ENCODE peak calls at places on chromosomes 1 and 21, in five cellular contexts. I is GM23248, M is pancreas, Z is AG04450, B is uterus. Y is an unnamed sample.

GRCh38 chr1:110393691-110394564 is 3.1 kb upstream of the SLC16A4 start:
- DNase-seq in I (peak), M (no peak), Z (peak), B (no peak), Y (peak)

GRCh38 chr1:2526824-2527552 is 592 bp upstream of the PANK4 start:
- DNase-seq in I (peak), M (no peak), Z (no peak), B (no peak), Y (peak)

GRCh38 chr1:94379615-94380014 is 38.6 kb upstream of the ABCD3 start:
- DNase-seq in I (no peak), M (no peak), Z (no peak), B (no peak), Y (no peak)

GRCh38 chr1:27005648-27006496 is 6.8 kb downstream of the TENT5B start:
- DNase-seq in I (no peak), M (no peak), Z (no peak), B (no peak), Y (no peak)

GRCh38 chr1:214386747-214387146 is 105.8 kb downstream of the SMYD2 start:
- DNase-seq in I (peak), M (no peak), Z (no peak), B (no peak), Y (peak)

GRCh38 chr1:76640092-76640491 is 227.2 kb upstream of the ST6GALNAC5 start:
- DNase-seq in I (peak), M (no peak), Z (no peak), B (no peak), Y (peak)

GRCh38 chr1:15152318-15153183 is 996 bp upstream of the TMEM51 start:
- DNase-seq in I (peak), M (peak), Z (peak), B (peak), Y (peak)

GRCh38 chr1:29320541-29320940 is 84.2 kb downstream of the PTPRU start:
- DNase-seq in I (no peak), M (no peak), Z (no peak), B (no peak), Y (no peak)

GRCh38 chr21:36908260-36908908 is 58.1 kb downstream of the HLCS start:
- DNase-seq in I (peak), M (no peak), Z (no peak), B (no peak), Y (peak)

GRCh38 chr1:81921344-81921743 is 120.6 kb downstream of the ADGRL2 start:
- DNase-seq in I (no peak), M (no peak), Z (no peak), B (no peak), Y (no peak)

GRCh38 chr1:6253380-6253779 is 7.5 kb downstream of the GPR153 start:
- DNase-seq in I (no peak), M (no peak), Z (no peak), B (no peak), Y (no peak)

DNA sequence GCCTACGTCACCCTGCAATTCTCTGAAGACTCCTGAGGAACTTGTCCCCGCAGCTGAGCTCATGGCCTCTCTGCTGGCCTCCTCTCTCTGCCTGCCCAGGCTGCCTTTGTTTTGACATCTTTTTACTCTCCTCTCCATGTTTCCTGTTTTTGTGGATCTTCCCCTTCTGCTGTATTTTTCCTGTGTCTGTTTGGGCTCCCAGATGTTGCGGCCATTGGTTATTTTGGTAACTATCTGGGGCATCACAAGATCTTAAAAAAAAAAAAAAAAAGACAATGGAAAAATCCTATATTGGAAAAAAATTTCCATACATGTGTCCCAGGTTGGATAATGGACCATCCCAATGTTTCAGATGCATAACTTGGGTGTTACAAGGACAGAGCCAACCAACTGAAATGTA is 280.7 kb downstream of the RPS6KC1 start:
- DNase-seq in I (no peak), M (no peak), Z (no peak), B (no peak), Y (no peak)
- H3K4me3 ChIP-seq in I (no peak), M (no peak), Z (no peak), B (no peak), Y (no peak)

DNA sequence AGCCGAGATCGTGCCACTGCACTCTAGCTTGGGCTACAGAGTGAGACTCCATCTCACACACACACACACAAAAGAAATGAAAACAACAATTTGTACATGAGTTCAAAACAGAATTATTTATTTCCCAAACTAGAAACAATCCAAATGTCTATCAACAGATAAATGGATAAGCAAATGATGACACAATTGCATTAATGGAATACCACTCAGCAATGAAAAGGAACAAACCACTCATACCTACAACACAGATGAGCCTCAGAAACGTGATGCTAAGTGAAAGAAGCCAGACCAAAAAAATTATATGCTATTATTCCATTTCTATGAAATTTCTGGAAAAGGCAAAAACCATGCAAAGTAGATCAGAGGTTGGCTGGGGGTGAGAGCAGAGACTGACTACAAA is 2.0 kb upstream of the PGD start:
- DNase-seq in I (no peak), M (no peak), Z (no peak), B (no peak), Y (no peak)
- H3K4me3 ChIP-seq in I (no peak), M (no peak), Z (no peak), B (no peak), Y (no peak)

GRCh38 chr1:234373938-234374240 is 633 bp downstream of the COA6 start:
- DNase-seq in I (no peak), M (no peak), Z (no peak), B (no peak), Y (no peak)

GRCh38 chr1:234375672-234376071 is 2.4 kb downstream of the COA6 start:
- DNase-seq in I (no peak), M (no peak), Z (no peak), B (no peak), Y (no peak)

GRCh38 chr1:234371414-234371813 is 1.8 kb upstream of the COA6 start:
- DNase-seq in I (no peak), M (no peak), Z (no peak), B (no peak), Y (no peak)

GRCh38 chr1:234372011-234372757 is 1.1 kb upstream of the COA6 start:
- DNase-seq in I (peak), M (no peak), Z (no peak), B (no peak), Y (no peak)

DNA sequence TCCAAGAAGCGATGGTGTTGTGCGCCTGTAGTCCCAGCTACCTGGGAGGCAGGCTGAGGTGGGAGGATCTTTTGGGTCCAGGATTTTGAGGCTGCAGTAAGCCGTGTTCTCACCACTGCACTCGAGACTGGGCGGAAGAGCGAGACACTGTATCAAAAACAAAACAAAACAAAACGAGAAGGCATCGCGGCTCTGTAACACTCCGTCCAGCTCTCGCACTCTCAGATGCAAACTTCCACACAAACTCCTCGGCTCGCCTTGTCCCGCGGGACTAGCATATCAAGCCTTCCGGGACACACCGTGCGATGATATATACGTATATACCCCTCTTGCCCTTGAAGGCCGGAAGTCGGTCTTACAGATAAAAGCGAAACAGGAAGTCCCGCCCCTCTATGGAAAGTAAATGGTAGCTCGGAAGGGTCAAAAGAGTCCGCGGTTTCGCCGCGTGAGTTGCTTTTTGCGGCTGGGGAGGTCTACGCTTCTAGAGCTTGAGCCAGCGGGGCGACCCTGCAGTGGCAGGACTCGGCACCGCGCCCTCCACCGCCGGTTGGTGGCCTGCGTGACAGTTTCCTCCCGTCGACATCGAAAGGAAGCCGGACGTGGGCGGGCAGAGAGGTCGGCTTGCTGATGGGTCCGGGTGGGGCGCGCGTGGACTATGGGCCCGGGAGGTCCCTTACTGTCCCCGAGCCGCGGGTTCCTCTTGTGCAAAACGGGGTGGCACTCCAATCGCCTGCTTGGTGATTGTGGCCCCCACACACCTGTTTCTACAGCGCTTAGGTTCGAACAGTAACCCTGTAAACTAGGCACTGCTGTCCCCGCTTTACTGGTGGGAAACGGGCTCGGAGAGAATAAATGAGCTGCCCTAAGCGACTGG is at the start of gene COA6:
- DNase-seq in I (peak), M (peak), Z (peak), B (peak), Y (peak)
- H3K4me3 ChIP-seq in I (peak), M (peak), Z (peak), B (peak), Y (peak)

GRCh38 chr1:228349701-228350171 is 56.9 kb downstream of the TRIM11 start:
- DNase-seq in I (no peak), M (peak), Z (no peak), B (peak), Y (no peak)
- H3K4me3 ChIP-seq in I (no peak), M (no peak), Z (no peak), B (no peak), Y (no peak)